ENCODE peak calls at places on chromosomes 2 and 18, in seven cellular contexts. T is uterus, G is body of pancreas, R is stomach, N is heart left ventricle, P is H1, H is IMR-90. W is an unnamed sample.
A peak's percentile ranks its signal among the peaks of the same experiment; 100 is the strongest.

GRCh38 chr2:197673142-197673541 is 2.2 kb downstream of the RFTN2 start:
- DNase-seq in T (no peak), G (no peak), R (no peak), N (no peak), P (no peak), H (no peak), W (no peak)

GRCh38 chr18:63562284-63562683 is 20.1 kb downstream of the SERPINB12 start:
- DNase-seq in T (no peak), G (no peak), R (no peak), N (no peak), P (no peak), H (no peak), W (no peak)

GRCh38 chr2:33588246-33588645 is 10.9 kb downstream of the FAM98A start:
- DNase-seq in T (no peak), G (no peak), R (no peak), N (no peak), P (no peak), H (peak; percentile 21), W (no peak)

GRCh38 chr2:16626497-16626896 is 39.1 kb downstream of the CYRIA start:
- DNase-seq in T (peak; percentile 51), G (no peak), R (no peak), N (no peak), P (no peak), H (peak; percentile 81), W (peak; percentile 13)

GRCh38 chr18:38539373-38539772 is 973.8 kb upstream of the CELF4 start:
- DNase-seq in T (no peak), G (no peak), R (no peak), N (no peak), P (no peak), H (no peak), W (no peak)

GRCh38 chr2:172429351-172429968 is 2.1 kb downstream of the ITGA6 start:
- DNase-seq in T (no peak), G (peak; percentile 33), R (no peak), N (no peak), P (no peak), H (peak; percentile 31), W (no peak)

GRCh38 chr2:218284106-218284811 is 8.0 kb downstream of the TMBIM1 start:
- DNase-seq in T (peak; percentile 48), G (peak; percentile 78), R (peak; percentile 71), N (no peak), P (no peak), H (peak; percentile 80), W (peak; percentile 85)

GRCh38 chr2:171545086-171545485 is 22.8 kb downstream of the CYBRD1 start:
- DNase-seq in T (no peak), G (no peak), R (no peak), N (no peak), P (no peak), H (peak; percentile 20), W (no peak)

GRCh38 chr18:38243291-38243690 is 677.7 kb upstream of the CELF4 start:
- DNase-seq in T (no peak), G (no peak), R (no peak), N (no peak), P (no peak), H (no peak), W (no peak)

GRCh38 chr2:3641841-3642421 is 16.1 kb upstream of the ALLC start:
- DNase-seq in T (peak; percentile 5), G (no peak), R (peak; percentile 7), N (peak; percentile 17), P (peak; percentile 45), H (no peak), W (no peak)

GRCh38 chr2:167190053-167190452 is 301.8 kb downstream of the XIRP2 start:
- DNase-seq in T (no peak), G (peak; percentile 68), R (peak; percentile 58), N (peak; percentile 60), P (no peak), H (no peak), W (no peak)

GRCh38 chr2:215277942-215278341 is 33.9 kb upstream of the ATIC start:
- DNase-seq in T (no peak), G (no peak), R (no peak), N (no peak), P (no peak), H (no peak), W (peak; percentile 21)

GRCh38 chr18:63224574-63224973 is 95.0 kb downstream of the BCL2 start:
- DNase-seq in T (no peak), G (no peak), R (no peak), N (no peak), P (no peak), H (no peak), W (no peak)

GRCh38 chr18:49967171-49967570 is 153.8 kb upstream of the ACAA2 start:
- DNase-seq in T (no peak), G (no peak), R (no peak), N (no peak), P (no peak), H (no peak), W (no peak)

GRCh38 chr2:127085260-127085666 is 21.7 kb downstream of the BIN1 start:
- DNase-seq in T (no peak), G (no peak), R (peak; percentile 74), N (no peak), P (no peak), H (peak; percentile 23), W (no peak)

GRCh38 chr2:30218814-30219213 is 12.5 kb upstream of the LBH start:
- DNase-seq in T (no peak), G (no peak), R (peak; percentile 17), N (no peak), P (no peak), H (no peak), W (no peak)

GRCh38 chr2:2324119-2324518 is 7.0 kb downstream of the MYT1L start:
- DNase-seq in T (no peak), G (no peak), R (no peak), N (no peak), P (no peak), H (no peak), W (no peak)

GRCh38 chr2:45839388-45840251 is 188.1 kb downstream of the PRKCE start:
- DNase-seq in T (peak; percentile 30), G (no peak), R (no peak), N (no peak), P (no peak), H (peak; percentile 18), W (no peak)

GRCh38 chr2:80256396-80257167 is 48.0 kb downstream of the LRRTM1 start:
- DNase-seq in T (no peak), G (no peak), R (no peak), N (no peak), P (no peak), H (peak; percentile 27), W (no peak)

GRCh38 chr2:12010059-12010458 is 263.6 kb downstream of the LPIN1 start:
- DNase-seq in T (no peak), G (no peak), R (no peak), N (no peak), P (no peak), H (no peak), W (no peak)

GRCh38 chr2:57711991-57712390 is 334.6 kb upstream of the VRK2 start:
- DNase-seq in T (no peak), G (no peak), R (no peak), N (no peak), P (no peak), H (no peak), W (no peak)

GRCh38 chr18:55264108-55264507 is 304.8 kb upstream of the CCDC68 start:
- DNase-seq in T (no peak), G (no peak), R (no peak), N (no peak), P (no peak), H (peak; percentile 26), W (no peak)

GRCh38 chr18:820591-821170 is 8.6 kb upstream of the YES1 start:
- DNase-seq in T (no peak), G (no peak), R (no peak), N (no peak), P (no peak), H (no peak), W (no peak)

GRCh38 chr2:150327546-150328495 is 159.6 kb downstream of the RND3 start:
- DNase-seq in T (no peak), G (no peak), R (no peak), N (no peak), P (no peak), H (no peak), W (no peak)

GRCh38 chr18:56252456-56252855 is 385.9 kb downstream of the TXNL1 start:
- DNase-seq in T (no peak), G (no peak), R (no peak), N (no peak), P (no peak), H (no peak), W (no peak)

GRCh38 chr2:54559593-54560145 is 103.5 kb downstream of the SPTBN1 start:
- DNase-seq in T (no peak), G (peak; percentile 50), R (no peak), N (peak; percentile 36), P (no peak), H (peak; percentile 87), W (peak; percentile 15)
- TF ChIP-seq POLR2A in T (peak; percentile 6), G (peak; percentile 51), R (no peak), N (no peak), P (no peak), H (peak; percentile 80), W (no peak)

GRCh38 chr2:74599676-74600075 is 45.2 kb downstream of the DOK1 start:
- DNase-seq in T (no peak), G (no peak), R (no peak), N (no peak), P (no peak), H (no peak), W (no peak)
- TF ChIP-seq POLR2A in T (no peak), G (no peak), R (no peak), N (no peak), P (no peak), H (no peak), W (no peak)

GRCh38 chr18:11883153-11883552 is 25.0 kb downstream of the MPPE1 start:
- DNase-seq in T (no peak), G (no peak), R (no peak), N (no peak), P (no peak), H (peak; percentile 41), W (no peak)

GRCh38 chr18:11884396-11885030 is 23.6 kb downstream of the MPPE1 start:
- DNase-seq in T (no peak), G (no peak), R (no peak), N (no peak), P (no peak), H (no peak), W (no peak)

GRCh38 chr18:11885278-11885991 is 22.7 kb downstream of the MPPE1 start:
- DNase-seq in T (no peak), G (no peak), R (no peak), N (no peak), P (no peak), H (no peak), W (no peak)

GRCh38 chr18:11877497-11877896 is 26.3 kb downstream of the CHMP1B start:
- DNase-seq in T (no peak), G (no peak), R (no peak), N (no peak), P (no peak), H (no peak), W (no peak)

GRCh38 chr18:11880586-11881304 is 27.4 kb downstream of the MPPE1 start:
- DNase-seq in T (no peak), G (no peak), R (no peak), N (no peak), P (no peak), H (no peak), W (peak; percentile 97)
- TF ChIP-seq POLR2A in T (no peak), G (no peak), R (no peak), N (no peak), P (no peak), H (no peak), W (no peak)

GRCh38 chr2:158457092-158457825 is 507 bp downstream of the PKP4 start:
- DNase-seq in T (peak; percentile 55), G (peak; percentile 65), R (peak; percentile 65), N (peak; percentile 69), P (peak; percentile 86), H (peak; percentile 61), W (peak; percentile 86)
- TF ChIP-seq POLR2A in T (no peak), G (no peak), R (no peak), N (no peak), P (peak; percentile 53), H (no peak), W (no peak)